ENCODE peak calls at places on chromosomes 13 and 19, in five cellular contexts. X is K562, U is left cardiac atrium, E is epithelial cell of esophagus, P is EL. I is an unnamed sample.

GRCh38 chr19:53904909-53905308 is 4.2 kb upstream of the CACNG7 start:
- DNase-seq in X (no peak), U (no peak), E (peak), P (no peak), I (no peak)

GRCh38 chr19:17841810-17842662 is 5.7 kb downstream of the JAK3 start:
- DNase-seq in X (peak), U (peak), E (peak), P (peak), I (no peak)

GRCh38 chr13:24217601-24218281 is 57.2 kb downstream of the SPATA13 start:
- DNase-seq in X (no peak), U (no peak), E (peak), P (no peak), I (no peak)

GRCh38 chr13:62908321-62908720 is 1492.7 kb upstream of the PCDH20 start:
- DNase-seq in X (no peak), U (no peak), E (no peak), P (no peak), I (no peak)

GRCh38 chr13:80716610-80717081 is 375.7 kb upstream of the SPRY2 start:
- DNase-seq in X (no peak), U (peak), E (peak), P (no peak), I (no peak)

GRCh38 chr19:8663920-8664670 is 33.7 kb downstream of the NFILZ start:
- DNase-seq in X (peak), U (no peak), E (no peak), P (no peak), I (no peak)

GRCh38 chr13:101289764-101290163 is 126.5 kb downstream of the NALCN start:
- DNase-seq in X (no peak), U (no peak), E (peak), P (peak), I (peak)

GRCh38 chr19:14786421-14786851 is 8.1 kb upstream of the ADGRE2 start:
- DNase-seq in X (peak), U (no peak), E (no peak), P (peak), I (no peak)

GRCh38 chr19:18496167-18496979 is 25.5 kb downstream of the ELL start:
- DNase-seq in X (peak), U (no peak), E (peak), P (peak), I (peak)

GRCh38 chr19:3106509-3107141 is 12.5 kb downstream of the GNA11 start:
- DNase-seq in X (no peak), U (no peak), E (no peak), P (no peak), I (no peak)

GRCh38 chr19:10346509-10346908 is 7.1 kb upstream of the ICAM3 start:
- DNase-seq in X (no peak), U (no peak), E (no peak), P (no peak), I (no peak)

GRCh38 chr13:44853641-44854040 is 135.6 kb downstream of the NUFIP1 start:
- DNase-seq in X (no peak), U (no peak), E (peak), P (no peak), I (no peak)

GRCh38 chr19:6069268-6069771 is 41.0 kb downstream of the RFX2 start:
- DNase-seq in X (no peak), U (no peak), E (no peak), P (no peak), I (no peak)

GRCh38 chr19:7257148-7258041 is 36.8 kb downstream of the INSR start:
- DNase-seq in X (peak), U (peak), E (no peak), P (peak), I (no peak)

GRCh38 chr13:61664821-61665705 is 249.4 kb upstream of the PCDH20 start:
- DNase-seq in X (no peak), U (no peak), E (peak), P (no peak), I (no peak)